ENCODE peak calls at places on chromosomes 1 and 21, in eight cellular contexts. J is A549, Q is heart left ventricle, I is body of pancreas, M is IMR-90, U is GM12892, F is testis, A is H54. T is an unnamed sample.
A peak's percentile ranks its signal among the peaks of the same experiment; 100 is the strongest.

GRCh38 chr1:2492091-2492490 is 16.0 kb downstream of the PLCH2 start:
- DNase-seq in F (no peak), U (no peak), Q (no peak), I (peak; percentile 31), J (no peak), M (no peak), A (no peak), T (no peak)

GRCh38 chr1:45608475-45609156 is 15.2 kb downstream of the CCDC17 start:
- DNase-seq in I (no peak), F (no peak), A (no peak), J (no peak), M (no peak), U (no peak), Q (no peak), T (no peak)

GRCh38 chr1:9317591-9318331 is 25.1 kb downstream of the SPSB1 start:
- DNase-seq in U (no peak), I (peak; percentile 25), M (peak; percentile 74), Q (peak; percentile 65), A (peak; percentile 38), F (peak; percentile 63), J (no peak), T (no peak)

GRCh38 chr1:233477359-233477758 is 136.5 kb upstream of the KCNK1 start:
- DNase-seq in A (no peak), U (no peak), M (no peak), Q (no peak), J (no peak), F (no peak), I (no peak), T (no peak)

GRCh38 chr1:18618546-18619466 is 11.8 kb upstream of the PAX7 start:
- DNase-seq in A (peak; percentile 60), U (no peak), F (no peak), I (no peak), J (peak; percentile 68), Q (no peak), M (no peak), T (no peak)

GRCh38 chr1:77686784-77687518 is 4.5 kb upstream of the ZZZ3 start:
- DNase-seq in A (no peak), J (no peak), M (no peak), I (no peak), F (no peak), U (no peak), Q (no peak), T (no peak)

GRCh38 chr1:214645712-214646111 is 42.7 kb downstream of the CENPF start:
- DNase-seq in M (no peak), F (no peak), U (no peak), Q (no peak), I (no peak), A (no peak), J (no peak), T (no peak)

GRCh38 chr21:41345934-41346685 is 15.7 kb upstream of the MX2 start:
- DNase-seq in J (no peak), A (no peak), Q (no peak), I (peak; percentile 68), F (no peak), U (no peak), M (no peak), T (no peak)

GRCh38 chr1:119467857-119468666 is 38.9 kb upstream of the HSD3B1 start:
- DNase-seq in J (no peak), F (no peak), M (no peak), Q (no peak), A (no peak), I (no peak), U (no peak), T (no peak)

GRCh38 chr1:227855687-227856086 is 40.2 kb downstream of the PRSS38 start:
- DNase-seq in M (no peak), I (no peak), U (no peak), F (no peak), A (no peak), Q (no peak), J (no peak), T (no peak)

GRCh38 chr21:33761104-33762036 is 119.1 kb downstream of the ITSN1 start:
- DNase-seq in J (peak; percentile 46), F (no peak), Q (peak; percentile 32), A (peak; percentile 77), I (peak; percentile 44), U (no peak), M (peak; percentile 99), T (peak; percentile 33)

GRCh38 chr1:225467193-225468020 is 39.6 kb upstream of the LBR start:
- DNase-seq in U (peak; percentile 78), J (no peak), F (peak; percentile 57), I (peak; percentile 67), M (no peak), A (no peak), Q (peak; percentile 83), T (peak; percentile 63)

GRCh38 chr1:43232071-43232470 is 37.7 kb upstream of the TMEM125 start:
- DNase-seq in Q (no peak), I (no peak), A (peak; percentile 60), M (peak; percentile 80), J (no peak), U (no peak), F (no peak), T (no peak)

DNA sequence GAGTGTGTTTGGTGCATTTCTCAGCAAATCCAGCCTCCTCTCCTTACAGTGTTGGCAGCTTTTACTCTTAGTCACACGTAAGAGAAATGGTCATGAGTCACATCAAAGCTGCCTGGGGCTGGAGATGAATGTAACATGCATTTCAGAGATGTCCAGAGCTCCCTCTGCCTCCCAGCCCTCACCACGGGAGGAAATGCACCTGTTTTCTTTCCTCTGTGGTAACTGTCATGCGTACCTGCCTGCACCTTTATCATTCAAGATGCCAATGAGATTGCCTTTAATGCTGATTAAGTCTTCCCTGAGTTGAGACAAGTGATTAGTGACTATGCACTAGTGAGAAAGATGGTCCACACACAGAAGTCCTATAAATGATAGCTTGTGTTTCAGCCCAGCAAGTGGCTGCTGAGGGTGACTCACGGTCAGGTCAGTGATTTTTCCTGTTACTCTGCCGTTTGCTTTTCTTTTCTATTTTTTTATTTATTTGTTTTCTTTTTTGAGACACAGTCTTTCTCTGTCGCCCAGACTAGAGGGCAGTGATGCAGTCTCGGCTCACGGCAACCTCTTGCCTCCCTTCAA is 277.3 kb upstream of the FMN2 start:
- DNase-seq in Q (no peak), J (peak; percentile 93), M (peak; percentile 67), I (no peak), U (no peak), F (no peak), A (peak; percentile 63), T (no peak)
- TF ChIP-seq POLR2A in Q (no peak), J (no peak), M (no peak), I (no peak), U (no peak), F (no peak), A (no peak), T (no peak)

GRCh38 chr1:53293123-53293522 is 34.7 kb downstream of the LRP8 start:
- DNase-seq in U (no peak), I (no peak), A (no peak), M (no peak), J (no peak), F (no peak), Q (no peak), T (no peak)
- TF ChIP-seq POLR2A in U (no peak), I (no peak), A (no peak), M (no peak), J (no peak), F (no peak), Q (no peak), T (no peak)

GRCh38 chr1:38865112-38865715 is 5.6 kb upstream of the RRAGC start:
- DNase-seq in F (no peak), J (no peak), A (no peak), U (no peak), Q (no peak), I (no peak), M (no peak), T (no peak)

GRCh38 chr1:38858833-38859560 is 575 bp downstream of the RRAGC start:
- DNase-seq in A (peak; percentile 70), I (peak; percentile 75), U (peak; percentile 38), F (peak; percentile 53), Q (peak; percentile 52), M (peak; percentile 59), J (peak; percentile 15), T (peak; percentile 83)

GRCh38 chr1:38860464-38860816 is 868 bp upstream of the RRAGC start:
- DNase-seq in I (no peak), U (no peak), J (no peak), Q (no peak), F (no peak), A (no peak), M (peak; percentile 4), T (no peak)

GRCh38 chr1:38859561-38860463 is at the start of gene RRAGC:
- DNase-seq in A (peak; percentile 95), Q (peak; percentile 100), F (peak; percentile 100), I (peak; percentile 100), U (peak; percentile 100), M (peak; percentile 97), J (peak; percentile 96), T (peak; percentile 98)
- TF ChIP-seq POLR2A in A (peak; percentile 67), Q (peak; percentile 63), F (no peak), I (peak; percentile 29), U (peak; percentile 64), M (peak; percentile 64), J (peak; percentile 40), T (peak; percentile 61)

DNA sequence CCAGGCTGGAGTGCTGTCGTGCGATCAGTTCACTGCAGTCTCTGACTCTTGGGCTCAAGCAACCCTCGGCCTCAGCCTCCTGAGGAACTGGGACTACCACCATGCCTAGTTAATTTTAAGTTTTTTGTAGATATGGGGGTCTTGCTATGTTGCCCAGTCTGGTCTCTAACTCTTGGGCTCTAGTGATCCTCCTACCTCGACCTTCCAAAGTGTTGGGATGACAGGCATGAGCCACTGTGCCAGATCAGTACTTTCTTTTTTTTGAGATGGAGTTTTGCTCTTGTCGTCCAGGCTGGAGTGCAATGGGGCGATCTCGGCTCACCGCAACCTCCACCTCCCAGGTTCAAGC is 11.4 kb upstream of the TXNIP start:
- DNase-seq in A (no peak), F (no peak), M (no peak), U (no peak), Q (no peak), J (no peak), I (no peak), T (no peak)
- TF ChIP-seq POLR2A in A (no peak), F (no peak), M (no peak), U (no peak), Q (no peak), J (no peak), I (no peak), T (no peak)

T was measured in erythroblast.